ENCODE peak calls at places on chromosomes 4 and X, in eight cellular contexts. X is anterior cingulate cortex, T is left ventricle myocardium inferior, U is H4, S is GM06990, G is T-helper 1 cell, L is iris pigment epithelial cell, R is endothelial cell. M is an unnamed sample.

GRCh38 chrX:108736509-108737479 is at the start of gene IRS4:
- DNase-seq in L (peak; percentile 1), R (peak; percentile 62), S (no peak), X (peak; percentile 2), G (no peak), U (peak; percentile 44), T (no peak), M (peak; percentile 27)

GRCh38 chr4:113064244-113064643 is 14.8 kb downstream of the ANK2 start:
- DNase-seq in G (no peak), R (no peak), X (no peak), T (no peak), U (no peak), S (no peak), L (no peak), M (no peak)

GRCh38 chr4:165058676-165059075 is 5.0 kb downstream of the TRIM75 start:
- DNase-seq in S (no peak), R (no peak), G (no peak), X (no peak), U (no peak), L (no peak), T (no peak), M (no peak)

GRCh38 chr4:37675587-37676290 is 10.4 kb downstream of the RELL1 start:
- DNase-seq in L (no peak), X (no peak), T (no peak), S (peak; percentile 69), G (no peak), R (no peak), U (no peak), M (no peak)

GRCh38 chr4:43776371-43776770 is 672.2 kb downstream of the KCTD8 start:
- DNase-seq in L (peak; percentile 4), R (no peak), U (no peak), T (no peak), G (no peak), X (no peak), S (peak; percentile 13), M (no peak)

GRCh38 chrX:51332188-51332942 is at the start of gene NUDT10:
- DNase-seq in X (peak; percentile 34), U (peak; percentile 66), R (peak; percentile 65), L (peak; percentile 39), G (no peak), T (peak; percentile 30), S (peak; percentile 18), M (peak; percentile 1)

GRCh38 chrX:45515262-45516215 is 314.9 kb upstream of the DIPK2B start:
- DNase-seq in R (peak; percentile 12), L (peak; percentile 93), U (peak; percentile 96), X (peak; percentile 18), G (no peak), T (no peak), S (no peak), M (no peak)

GRCh38 chr4:1213336-1213995 is 35.5 kb downstream of the CTBP1 start:
- DNase-seq in U (no peak), S (no peak), G (no peak), T (peak; percentile 14), X (no peak), R (no peak), L (no peak), M (no peak)

GRCh38 chrX:69128573-69128972 is 36.7 kb downstream of the PJA1 start:
- DNase-seq in T (no peak), U (no peak), R (peak; percentile 11), G (no peak), X (no peak), L (no peak), S (no peak), M (no peak)

GRCh38 chr4:146255874-146256273 is 41.5 kb downstream of the REELD1 start:
- DNase-seq in S (no peak), X (no peak), T (no peak), R (no peak), L (peak; percentile 87), U (no peak), G (no peak), M (no peak)

GRCh38 chrX:39513836-39514235 is 583.9 kb downstream of the BCOR start:
- DNase-seq in T (no peak), G (no peak), S (no peak), U (peak; percentile 9), X (no peak), R (no peak), L (no peak), M (no peak)

GRCh38 chrX:36974896-36975295 is 33.3 kb upstream of the FAM47C start:
- DNase-seq in R (no peak), G (no peak), U (no peak), T (no peak), L (no peak), S (no peak), X (peak; percentile 2), M (no peak)

GRCh38 chr4:123390846-123391456 is 5.6 kb upstream of the SPRY1 start:
- DNase-seq in U (no peak), S (no peak), G (no peak), R (no peak), X (no peak), T (no peak), L (peak; percentile 36), M (no peak)

GRCh38 chr4:186604124-186604627 is 48.8 kb upstream of the MTNR1A start:
- DNase-seq in R (no peak), T (no peak), G (no peak), L (no peak), U (no peak), S (no peak), X (no peak), M (no peak)

GRCh38 chr4:113382704-113383103 is 333.3 kb downstream of the ANK2 start:
- DNase-seq in G (no peak), T (no peak), X (no peak), S (no peak), U (peak; percentile 19), R (no peak), L (no peak), M (no peak)

GRCh38 chrX:133865761-133866470 is 119.5 kb downstream of the GPC3 start:
- DNase-seq in G (no peak), R (no peak), U (no peak), X (no peak), S (no peak), L (no peak), T (no peak), M (no peak)

GRCh38 chr4:15142201-15142600 is 139.9 kb downstream of the CPEB2 start:
- DNase-seq in G (no peak), R (no peak), S (no peak), X (no peak), L (no peak), U (no peak), T (no peak), M (no peak)

GRCh38 chrX:40085086-40085551 is 12.6 kb downstream of the BCOR start:
- DNase-seq in R (no peak), T (no peak), G (no peak), U (peak; percentile 50), L (peak; percentile 39), S (no peak), X (no peak), M (no peak)

GRCh38 chr4:114811564-114812360 is 213.2 kb downstream of the UGT8 start:
- DNase-seq in T (no peak), U (no peak), R (no peak), X (no peak), S (no peak), L (no peak), G (no peak), M (no peak)

GRCh38 chr4:60657802-60658201 is 542.3 kb upstream of the ADGRL3 start:
- DNase-seq in L (peak; percentile 17), R (no peak), U (no peak), X (no peak), S (no peak), T (no peak), G (no peak), M (no peak)

GRCh38 chr4:128606173-128606572 is 203.3 kb upstream of the JADE1 start:
- DNase-seq in R (no peak), X (no peak), T (no peak), L (peak; percentile 87), S (no peak), U (no peak), G (no peak), M (no peak)

GRCh38 chr4:47032405-47033106 is 1.2 kb downstream of the GABRB1 start:
- DNase-seq in R (peak; percentile 86), L (peak; percentile 22), S (peak; percentile 77), T (peak; percentile 46), U (peak; percentile 74), G (no peak), X (peak; percentile 88), M (peak; percentile 23)

GRCh38 chr4:108024078-108024990 is 34.6 kb downstream of the HADH start:
- DNase-seq in R (no peak), T (no peak), G (no peak), S (no peak), X (no peak), U (no peak), L (no peak), M (no peak)

GRCh38 chr4:177190995-177191568 is 118.6 kb upstream of the NEIL3 start:
- DNase-seq in U (peak; percentile 6), S (no peak), R (no peak), X (no peak), G (no peak), L (peak; percentile 24), T (no peak), M (no peak)

GRCh38 chr4:110197421-110198398 is 705 bp downstream of the ELOVL6 start:
- DNase-seq in G (no peak), U (peak; percentile 18), R (peak; percentile 43), X (peak; percentile 82), S (peak; percentile 73), L (peak; percentile 49), T (peak; percentile 25), M (peak; percentile 11)

GRCh38 chr4:170090667-170091052 is 904 bp upstream of the AADAT start:
- DNase-seq in U (no peak), L (peak; percentile 40), G (no peak), X (no peak), T (no peak), S (no peak), R (no peak), M (no peak)

GRCh38 chrX:106177106-106177981 is 9.2 kb downstream of the PWWP3B start:
- DNase-seq in U (peak; percentile 72), R (no peak), G (no peak), T (peak; percentile 64), S (no peak), X (peak; percentile 1), L (peak; percentile 14), M (no peak)

GRCh38 chrX:56503941-56504673 is 59.3 kb upstream of the UBQLN2 start:
- DNase-seq in R (no peak), L (no peak), S (no peak), X (no peak), G (no peak), T (no peak), U (peak; percentile 4), M (no peak)

M was measured in hypothalamus.